ENCODE peak calls at places on chromosomes 12 and 14, in five cellular contexts. J is WTC11, Q is NCI-H1417 treated with DMSO at 0.1 percent for 48 hours, Z is NCI-H510A, H is NCI-H345. G is an unnamed sample.

GRCh38 chr12:51388066-51388799 is 3.0 kb downstream of the GALNT6 start:
- DNase-seq in J (no peak), Q (no peak), Z (no peak), H (no peak), G (no peak)

GRCh38 chr12:68786929-68787328 is 21.0 kb upstream of the MDM2 start:
- DNase-seq in J (no peak), Q (no peak), Z (no peak), H (no peak), G (no peak)

GRCh38 chr12:95790025-95790911 is at the start of gene NTN4:
- DNase-seq in J (peak), Q (no peak), Z (no peak), H (peak), G (peak)

GRCh38 chr12:29739279-29739991 is 44.3 kb downstream of the TMTC1 start:
- DNase-seq in J (no peak), Q (no peak), Z (no peak), H (no peak), G (no peak)

GRCh38 chr12:107415834-107416233 is 269.8 kb upstream of the PWP1 start:
- DNase-seq in J (no peak), Q (no peak), Z (no peak), H (no peak), G (no peak)

GRCh38 chr14:104223101-104223809 is 84.9 kb downstream of the KIF26A start:
- DNase-seq in J (peak), Q (no peak), Z (peak), H (peak), G (no peak)

GRCh38 chr14:30573203-30573814 is 14.4 kb downstream of the G2E3 start:
- DNase-seq in J (no peak), Q (no peak), Z (no peak), H (no peak), G (no peak)

GRCh38 chr12:97168804-97169203 is 261.7 kb downstream of the NEDD1 start:
- DNase-seq in J (no peak), Q (no peak), Z (no peak), H (peak), G (no peak)

GRCh38 chr12:42162198-42162597 is 17.5 kb upstream of the GXYLT1 start:
- DNase-seq in J (no peak), Q (no peak), Z (no peak), H (no peak), G (no peak)

GRCh38 chr12:530871-531270 is 71.1 kb downstream of the B4GALNT3 start:
- DNase-seq in J (no peak), Q (no peak), Z (no peak), H (no peak), G (no peak)

GRCh38 chr12:25054783-25055144 is 105.9 kb upstream of the BCAT1 start:
- DNase-seq in J (no peak), Q (no peak), Z (no peak), H (no peak), G (no peak)

GRCh38 chr12:107478881-107479280 is 206.7 kb upstream of the PWP1 start:
- DNase-seq in J (no peak), Q (no peak), Z (no peak), H (no peak), G (no peak)

GRCh38 chr14:101980700-101981099 is 16.3 kb downstream of the DYNC1H1 start:
- DNase-seq in J (no peak), Q (no peak), Z (no peak), H (no peak), G (peak)

GRCh38 chr12:5165296-5165970 is 121.8 kb downstream of the KCNA5 start:
- DNase-seq in J (no peak), Q (no peak), Z (no peak), H (no peak), G (no peak)

G was measured in GM10248.